ENCODE peak calls at places on chromosomes 3 and 15, in four cellular contexts. F is HFF-Myc, Z is GM20000, I is OCI-LY7. D is an unnamed sample.

GRCh38 chr3:66989860-66990696 is 8.0 kb upstream of the KBTBD8 start:
- DNase-seq in I (peak), F (no peak), Z (peak), D (no peak)

GRCh38 chr3:134327594-134327975 is 46.7 kb downstream of the AMOTL2 start:
- DNase-seq in I (no peak), F (no peak), Z (no peak), D (peak)

GRCh38 chr15:90982135-90982534 is 12.2 kb downstream of the PRC1 start:
- DNase-seq in Z (no peak), I (no peak), F (no peak), D (no peak)

GRCh38 chr3:49625971-49626640 is 48.0 kb upstream of the APEH start:
- DNase-seq in Z (no peak), F (peak), I (no peak), D (no peak)

GRCh38 chr15:90376789-90377188 is 11.3 kb upstream of the IQGAP1 start:
- DNase-seq in F (no peak), I (peak), Z (peak), D (no peak)

GRCh38 chr15:22811640-22812039 is 25.2 kb downstream of the NIPA1 start:
- DNase-seq in Z (no peak), I (peak), F (no peak), D (peak)

GRCh38 chr15:83046558-83047127 is 20.4 kb downstream of the BTBD1 start:
- DNase-seq in F (no peak), Z (no peak), I (no peak), D (no peak)

GRCh38 chr3:17039579-17039978 is 154.8 kb downstream of the PLCL2 start:
- DNase-seq in Z (no peak), I (no peak), F (peak), D (peak)

GRCh38 chr15:64131547-64131946 is 20.0 kb upstream of the SNX22 start:
- DNase-seq in Z (no peak), I (no peak), F (no peak), D (no peak)

GRCh38 chr15:22224241-22224671 is 143.9 kb downstream of the OR4M2 start:
- DNase-seq in Z (no peak), I (peak), F (no peak), D (no peak)

GRCh38 chr3:127263037-127263436 is 24.8 kb downstream of the PRR20G start:
- DNase-seq in Z (no peak), F (no peak), I (no peak), D (no peak)

GRCh38 chr15:99704444-99704838 is 28.8 kb downstream of the LYSMD4 start:
- DNase-seq in I (peak), Z (peak), F (peak), D (peak)

GRCh38 chr15:81016253-81017068 is 15.7 kb downstream of the TLNRD1 start:
- DNase-seq in F (no peak), I (no peak), Z (no peak), D (no peak)

GRCh38 chr15:58419803-58420524 is 11.8 kb upstream of the LIPC start:
- DNase-seq in F (no peak), Z (no peak), I (no peak), D (no peak)

GRCh38 chr3:51083490-51083889 is 301.6 kb upstream of the MANF start:
- DNase-seq in I (no peak), Z (no peak), F (no peak), D (no peak)

GRCh38 chr3:125121246-125122010 is 65.6 kb upstream of the HEG1 start:
- DNase-seq in I (no peak), Z (peak), F (no peak), D (no peak)

GRCh38 chr3:197216169-197216860 is 82.1 kb downstream of the DLG1 start:
- DNase-seq in F (no peak), I (no peak), Z (no peak), D (no peak)

GRCh38 chr3:167734498-167735232 is at the start of gene PDCD10:
- DNase-seq in F (peak), Z (peak), I (peak), D (peak)

GRCh38 chr15:65413051-65413759 is 9.5 kb downstream of the IGDCC4 start:
- DNase-seq in I (no peak), F (no peak), Z (no peak), D (no peak)

GRCh38 chr15:26974120-26974780 is 3.3 kb downstream of the GABRG3 start:
- DNase-seq in I (peak), F (no peak), Z (no peak), D (no peak)

GRCh38 chr3:64167868-64168267 is 57.4 kb downstream of the PRICKLE2 start:
- DNase-seq in F (no peak), I (no peak), Z (no peak), D (no peak)

GRCh38 chr3:64167346-64167745 is 57.9 kb downstream of the PRICKLE2 start:
- DNase-seq in Z (no peak), F (no peak), I (no peak), D (no peak)

GRCh38 chr3:64164309-64164708 is 61.0 kb downstream of the PRICKLE2 start:
- DNase-seq in I (no peak), F (no peak), Z (no peak), D (no peak)

GRCh38 chr3:64163755-64164148 is 61.5 kb downstream of the PRICKLE2 start:
- DNase-seq in I (no peak), Z (peak), F (peak), D (no peak)

DNA sequence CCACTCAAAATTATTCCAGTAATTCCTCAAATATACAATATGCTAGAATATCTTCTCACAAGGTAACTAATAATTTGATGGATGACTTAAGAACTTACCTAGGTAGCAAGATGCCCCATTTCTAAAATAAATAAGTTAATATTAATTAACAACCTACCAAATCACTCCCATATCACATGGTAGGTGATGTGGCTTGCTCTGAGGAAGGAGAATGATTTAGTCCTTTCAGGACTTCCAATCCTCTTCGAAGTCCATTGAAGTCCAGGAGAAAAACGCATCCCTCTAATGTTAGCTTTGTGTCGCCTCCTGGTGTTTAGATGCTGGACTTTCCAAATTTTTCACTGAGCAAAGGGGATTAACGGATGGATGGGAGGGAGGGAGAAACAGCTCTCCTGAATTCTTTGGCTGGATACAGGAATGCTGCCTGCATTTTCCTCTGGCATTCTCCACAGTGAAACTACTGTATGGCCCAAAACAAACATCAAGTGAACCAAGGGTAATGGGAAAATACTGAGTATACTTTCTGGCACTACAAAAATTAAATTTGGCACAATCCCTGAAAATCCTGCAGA is 58.6 kb downstream of the PRICKLE2 start:
- DNase-seq in F (no peak), I (no peak), Z (no peak), D (no peak)
- TF ChIP-seq CTCF in F (peak), I (no peak), Z (no peak), D (no peak)

GRCh38 chr15:40807888-40808194 is 568 bp upstream of the DNAJC17 start:
- DNase-seq in Z (no peak), F (no peak), I (no peak), D (no peak)

GRCh38 chr15:40803688-40804087 is 3.2 kb upstream of the ZFYVE19 start:
- DNase-seq in I (no peak), Z (no peak), F (no peak), D (no peak)

GRCh38 chr15:40806672-40807027 is 239 bp upstream of the ZFYVE19 start:
- DNase-seq in I (no peak), Z (no peak), F (no peak), D (no peak)

GRCh38 chr15:40809051-40809450 is 1.8 kb upstream of the DNAJC17 start:
- DNase-seq in Z (peak), F (no peak), I (no peak), D (no peak)

DNA sequence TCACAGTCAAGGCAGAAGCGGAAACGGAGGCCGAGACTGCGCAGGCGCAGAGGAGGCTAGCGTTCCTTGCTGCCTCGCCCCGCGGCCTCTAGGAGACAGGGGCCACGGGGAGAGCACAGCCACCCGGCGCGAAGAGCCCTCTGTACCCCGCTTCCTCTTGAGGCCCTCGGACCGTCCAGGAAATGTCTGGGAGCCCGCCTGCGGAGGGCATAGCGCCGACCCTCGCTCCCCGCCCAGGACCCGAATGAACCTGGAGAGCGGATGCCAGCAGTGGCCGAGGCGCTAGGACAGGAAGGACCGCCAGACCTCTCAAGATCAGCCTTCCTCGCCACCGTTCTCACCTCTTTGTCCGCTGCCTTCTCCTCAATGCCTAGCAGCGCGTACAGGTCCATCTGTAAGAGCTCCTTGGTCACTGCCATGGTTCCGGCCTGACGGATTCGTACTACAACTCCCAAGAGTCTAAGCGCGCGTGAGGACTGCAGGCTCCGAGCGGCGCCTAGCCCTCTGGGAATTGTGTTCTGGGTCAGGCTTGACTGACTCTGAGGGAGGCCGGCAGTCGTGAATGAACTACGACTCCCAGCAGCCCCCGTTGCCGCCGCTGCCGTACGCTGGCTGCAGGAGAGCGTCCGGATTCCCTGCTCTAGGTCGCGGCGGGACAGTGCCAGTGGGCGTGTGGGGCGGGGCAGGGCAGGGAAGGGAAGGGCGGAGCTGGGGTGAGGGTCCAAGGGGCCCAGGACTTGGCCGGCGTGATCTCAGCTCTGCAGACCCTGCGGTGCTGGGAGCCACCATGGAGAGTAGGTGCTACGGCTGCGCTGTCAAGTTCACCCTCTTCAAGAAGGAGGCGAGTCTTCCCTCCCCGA is at the start of the genes DNAJC17 and ZFYVE19:
- DNase-seq in Z (peak), F (peak), I (peak), D (peak)
- TF ChIP-seq CTCF in Z (no peak), F (no peak), I (no peak), D (no peak)

GRCh38 chr3:179560791-179561190 is 1.9 kb upstream of the ACTL6A start:
- DNase-seq in F (no peak), I (no peak), Z (no peak), D (no peak)

GRCh38 chr3:179555604-179556003 is 7.1 kb upstream of the ACTL6A start:
- DNase-seq in F (no peak), Z (no peak), I (no peak), D (no peak)

GRCh38 chr3:179563298-179563934 is 690 bp downstream of the ACTL6A start:
- DNase-seq in Z (peak), I (peak), F (peak), D (peak)

GRCh38 chr3:179562467-179563297 is at the start of gene ACTL6A:
- DNase-seq in I (peak), Z (peak), F (peak), D (peak)

GRCh38 chr3:179558742-179559364 is 3.9 kb upstream of the ACTL6A start:
- DNase-seq in F (peak), Z (peak), I (peak), D (peak)
- TF ChIP-seq CTCF in F (peak), Z (peak), I (peak), D (peak)

DNA sequence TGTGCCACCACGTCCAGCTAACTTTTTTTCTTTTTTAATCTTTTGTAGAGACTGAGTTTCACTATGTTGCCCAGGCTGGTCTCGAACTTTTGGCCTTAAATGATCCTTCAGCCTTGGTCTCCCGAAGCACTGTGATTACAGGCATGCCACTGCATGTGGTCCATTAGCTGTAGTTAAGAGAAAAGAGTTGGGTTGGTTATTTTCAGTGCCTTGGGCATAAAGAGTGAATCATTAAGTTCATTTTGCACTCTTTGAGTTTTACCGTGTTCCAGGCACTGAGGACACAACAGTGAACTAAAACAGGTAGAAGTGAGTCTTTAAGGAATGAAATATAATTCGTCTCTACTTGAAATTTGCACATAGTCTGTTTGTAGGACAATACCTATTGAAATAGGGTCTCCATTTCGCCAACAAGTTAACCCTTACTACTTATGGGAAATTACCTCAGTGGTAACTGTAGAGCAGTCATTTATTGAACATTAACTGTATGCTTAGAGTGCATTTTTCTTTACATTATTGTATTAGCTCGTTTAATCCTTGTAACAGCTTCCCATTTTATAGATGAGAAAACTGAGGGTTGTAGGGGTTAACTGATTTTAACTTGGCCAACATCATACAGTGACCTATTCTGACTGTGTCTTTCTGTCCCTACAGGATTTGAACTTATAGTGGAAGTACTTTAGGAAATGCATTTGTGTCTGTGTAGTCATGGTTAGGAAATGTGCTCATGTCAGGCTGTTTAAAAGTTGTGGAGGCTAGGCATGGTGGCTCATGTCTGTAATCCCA is 22.7 kb upstream of the TRAK1 start:
- DNase-seq in I (no peak), F (no peak), Z (no peak), D (no peak)
- TF ChIP-seq CTCF in I (no peak), F (no peak), Z (no peak), D (no peak)

GRCh38 chr3:111714305-111714704 is 119.2 kb upstream of the ZBED2 start:
- DNase-seq in I (no peak), Z (no peak), F (no peak), D (no peak)
- TF ChIP-seq CTCF in I (no peak), Z (no peak), F (no peak), D (no peak)

DNA sequence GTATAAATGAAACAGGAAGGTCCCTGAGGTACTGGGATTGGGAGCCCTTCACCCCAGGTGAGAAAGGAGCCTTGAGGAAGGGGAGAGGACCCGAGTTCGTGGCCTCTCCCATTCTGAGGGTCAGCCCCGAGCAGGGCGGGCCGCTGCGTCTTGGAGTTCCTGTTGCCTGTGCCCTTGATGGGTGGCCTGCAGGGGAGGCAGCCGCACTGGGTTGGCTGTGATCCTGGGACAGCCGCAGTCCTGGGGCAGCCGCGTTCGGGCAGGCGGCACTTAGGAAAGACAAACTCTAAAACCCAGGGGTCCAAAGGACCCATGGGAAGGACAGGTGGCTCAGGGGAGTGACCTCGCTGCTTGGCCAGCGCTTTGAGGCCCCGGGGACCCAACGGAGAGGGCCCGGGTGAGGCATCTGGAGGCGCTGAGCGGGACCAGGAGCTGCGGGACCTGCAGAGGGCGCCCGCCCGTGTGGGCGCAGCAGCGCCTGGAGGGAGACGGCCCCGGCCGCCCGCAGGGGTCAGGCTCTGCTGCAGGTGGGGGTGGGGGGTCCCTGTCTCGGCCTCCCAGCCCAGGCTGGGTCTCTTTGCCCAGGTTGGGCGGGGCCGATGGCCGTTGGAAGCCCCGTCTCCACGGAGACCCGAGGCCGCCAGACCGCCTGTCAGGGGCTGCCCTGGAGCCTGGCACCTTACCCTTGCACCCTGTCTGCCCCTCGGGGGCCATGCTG is 65.1 kb downstream of the HMCES start:
- DNase-seq in Z (peak), I (peak), F (no peak), D (peak)
- TF ChIP-seq CTCF in Z (peak), I (peak), F (peak), D (peak)

GRCh38 chr3:69787436-69788168 is 48.3 kb downstream of the MITF start:
- DNase-seq in F (peak), I (no peak), Z (no peak), D (no peak)

GRCh38 chr3:69786854-69787253 is 47.6 kb downstream of the MITF start:
- DNase-seq in I (no peak), Z (no peak), F (no peak), D (no peak)

GRCh38 chr3:69791111-69791510 is 51.8 kb downstream of the MITF start:
- DNase-seq in F (no peak), Z (no peak), I (no peak), D (no peak)

DNA sequence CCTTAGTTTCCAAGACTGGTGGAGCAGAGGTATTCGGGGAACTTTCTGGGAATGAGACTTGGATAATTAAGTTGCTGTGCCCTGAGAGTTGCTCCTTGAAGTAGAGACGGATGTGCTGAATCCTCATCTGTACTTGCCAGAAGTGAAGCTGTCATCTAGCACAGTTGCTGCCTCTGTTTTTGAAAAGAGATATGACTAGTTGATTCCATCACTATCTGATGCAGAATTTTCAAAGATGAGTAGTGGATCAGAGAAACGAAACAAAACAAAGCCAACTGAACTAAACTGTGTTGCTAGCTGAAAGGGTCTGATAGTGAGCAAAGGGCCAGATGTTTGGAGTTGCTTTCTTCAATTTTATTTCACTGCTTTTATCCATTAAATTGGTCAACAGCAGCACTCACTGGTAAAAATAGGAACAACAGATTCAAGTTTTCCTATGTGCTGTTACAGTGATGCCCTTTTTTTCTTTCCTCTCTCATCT is 52.7 kb downstream of the MITF start:
- DNase-seq in Z (no peak), F (no peak), I (no peak), D (no peak)
- TF ChIP-seq CTCF in Z (no peak), F (peak), I (no peak), D (no peak)

DNA sequence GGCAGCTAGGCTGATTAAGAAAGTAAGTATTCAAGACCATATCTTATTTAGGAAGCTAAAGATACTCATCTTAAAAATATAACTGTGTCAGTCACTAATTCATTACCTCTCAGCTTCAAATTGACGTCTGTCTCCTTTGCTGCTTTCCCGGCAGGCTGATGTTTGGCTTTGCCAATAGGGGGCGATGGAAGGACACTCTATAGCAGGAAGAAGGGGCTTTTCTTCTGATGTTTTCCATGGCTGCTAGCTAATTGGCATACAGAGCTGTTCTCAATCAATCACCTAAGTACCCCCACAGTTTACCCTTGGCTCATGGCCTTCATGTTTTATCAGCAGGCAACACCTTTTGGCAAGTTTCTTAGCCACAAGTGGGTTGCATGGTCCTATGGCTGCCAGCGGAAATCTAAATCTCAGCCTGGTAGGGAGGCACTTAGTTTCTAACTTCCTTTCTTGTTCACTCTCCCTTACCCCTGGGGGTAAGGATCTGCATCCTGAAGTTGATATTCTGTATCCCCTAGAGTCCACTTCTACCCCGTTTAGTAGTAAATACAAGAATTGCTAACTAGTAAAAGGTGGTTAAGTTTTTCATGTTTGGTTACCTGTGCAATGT is 45.0 kb downstream of the ESYT3 start:
- DNase-seq in Z (peak), I (peak), F (peak), D (peak)
- TF ChIP-seq CTCF in Z (peak), I (peak), F (peak), D (peak)